ENCODE peak calls at places on chromosomes 3 and 15, in nine cellular contexts. K is ovary, G is stomach, S is testis, M is transverse colon, E is prostate gland, C is heart left ventricle, I is A549, Z is suprapubic skin. Q is an unnamed sample.

GRCh38 chr3:197794115-197794514 is 3.1 kb downstream of the LRCH3 start:
- DNase-seq in S (no peak), I (no peak), Z (no peak), C (no peak), K (no peak), E (no peak), M (no peak), G (no peak), Q (no peak)

GRCh38 chr3:141064255-141064926 is 13.2 kb downstream of the SPSB4 start:
- DNase-seq in I (no peak), S (no peak), E (no peak), C (no peak), G (no peak), K (no peak), Z (peak), M (no peak), Q (no peak)

GRCh38 chr3:155079795-155080546 is at the start of gene MME:
- DNase-seq in M (peak), I (no peak), Z (no peak), S (peak), G (peak), C (peak), K (no peak), E (peak), Q (peak)

GRCh38 chr3:101676765-101677435 is at the start of gene ZBTB11:
- DNase-seq in M (peak), K (peak), C (peak), S (peak), E (peak), Z (peak), I (peak), G (peak), Q (peak)

GRCh38 chr3:148309390-148310035 is 388.2 kb upstream of the AGTR1 start:
- DNase-seq in K (peak), E (no peak), I (peak), M (peak), G (no peak), C (no peak), S (peak), Z (no peak), Q (no peak)

GRCh38 chr15:73560501-73561117 is 72.6 kb downstream of the NPTN start:
- DNase-seq in S (no peak), G (no peak), M (no peak), Z (no peak), C (no peak), K (no peak), E (peak), I (peak), Q (no peak)

GRCh38 chr3:85387913-85388510 is 429.2 kb downstream of the CADM2 start:
- DNase-seq in Z (no peak), E (no peak), S (no peak), G (no peak), M (no peak), C (no peak), I (no peak), K (no peak), Q (no peak)

GRCh38 chr15:99993681-99994131 is 260.5 kb upstream of the LYSMD4 start:
- DNase-seq in I (no peak), S (no peak), K (no peak), E (no peak), G (peak), M (no peak), C (no peak), Z (peak), Q (no peak)

GRCh38 chr3:136141296-136141785 is 54.8 kb downstream of the MSL2 start:
- DNase-seq in C (no peak), Z (no peak), M (no peak), G (no peak), I (no peak), K (no peak), E (no peak), S (no peak), Q (no peak)

GRCh38 chr3:14550651-14551611 is 10.8 kb upstream of the GRIP2 start:
- DNase-seq in E (no peak), S (no peak), M (no peak), C (peak), G (no peak), K (no peak), I (no peak), Z (no peak), Q (no peak)

GRCh38 chr15:73994912-73995622 is 551 bp downstream of the PML start:
- DNase-seq in M (peak), I (no peak), Z (peak), C (peak), K (no peak), E (peak), S (no peak), G (no peak), Q (no peak)

GRCh38 chr15:65655026-65655425 is 33.3 kb downstream of the SLC24A1 start:
- DNase-seq in M (no peak), E (no peak), C (no peak), K (no peak), S (no peak), G (no peak), Z (no peak), I (no peak), Q (no peak)

GRCh38 chr15:70466895-70467529 is 296.3 kb downstream of the UACA start:
- DNase-seq in M (peak), S (peak), E (peak), Z (no peak), G (peak), I (peak), K (peak), C (peak), Q (peak)

GRCh38 chr15:69758810-69759410 is 306.3 kb downstream of the RPLP1 start:
- DNase-seq in K (no peak), G (peak), E (peak), S (peak), C (peak), Z (no peak), I (no peak), M (peak), Q (no peak)

GRCh38 chr3:191094057-191094456 is 105.0 kb upstream of the OSTN start:
- DNase-seq in C (no peak), G (no peak), I (peak), Z (no peak), K (no peak), M (no peak), S (no peak), E (no peak), Q (no peak)

GRCh38 chr3:169664034-169664820 is 715 bp upstream of the MECOM start:
- DNase-seq in S (no peak), K (no peak), C (no peak), M (peak), E (no peak), I (no peak), G (peak), Z (no peak), Q (no peak)

GRCh38 chr3:7397097-7397496 is 536.2 kb downstream of the GRM7 start:
- DNase-seq in Z (no peak), I (no peak), M (no peak), K (no peak), E (no peak), S (no peak), G (no peak), C (no peak), Q (no peak)

GRCh38 chr3:154229217-154229590 is 95.1 kb downstream of the DHX36 start:
- DNase-seq in S (no peak), Z (no peak), G (no peak), I (no peak), M (no peak), E (peak), K (no peak), C (no peak), Q (no peak)

GRCh38 chr3:144643778-144644191 is 672.2 kb downstream of the DIPK2A start:
- DNase-seq in Z (no peak), S (no peak), C (no peak), M (no peak), E (no peak), G (no peak), K (no peak), I (no peak), Q (no peak)

GRCh38 chr15:59656935-59657634 is at the start of gene GTF2A2:
- DNase-seq in I (peak), K (peak), Z (peak), C (peak), S (peak), G (peak), M (peak), E (peak), Q (peak)
- TF ChIP-seq POLR2A in I (peak), K (peak), Z (no peak), C (no peak), S (peak), G (no peak), M (peak), E (peak), Q (peak)

GRCh38 chr3:188153949-188154757 is at the start of gene LPP:
- DNase-seq in S (peak), C (peak), Z (peak), M (peak), K (peak), E (peak), G (peak), I (peak), Q (peak)
- TF ChIP-seq POLR2A in S (no peak), C (no peak), Z (no peak), M (peak), K (no peak), E (peak), G (no peak), I (no peak), Q (no peak)

DNA sequence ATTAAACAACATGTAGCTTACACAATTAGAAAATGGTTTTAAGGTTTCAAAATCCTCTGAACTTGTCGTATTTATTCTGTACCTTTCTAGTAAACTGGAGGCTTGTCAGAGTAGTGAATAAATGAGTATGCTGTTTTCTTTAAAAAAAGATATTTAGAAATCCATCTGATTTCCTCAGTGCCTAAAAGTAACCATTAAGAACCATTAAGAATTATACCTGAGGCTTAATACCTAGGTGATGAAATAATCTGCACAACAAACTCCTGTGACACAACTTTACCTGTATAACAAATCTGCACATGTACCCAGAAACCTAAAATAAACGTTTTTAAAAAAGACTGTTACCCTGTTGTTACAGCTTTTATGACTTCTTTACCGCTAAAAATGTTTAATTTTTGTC is 143.0 kb upstream of the SOX2 start:
- DNase-seq in G (no peak), M (no peak), I (no peak), K (no peak), C (no peak), S (no peak), E (no peak), Z (no peak), Q (no peak)
- TF ChIP-seq POLR2A in G (no peak), M (no peak), I (no peak), K (no peak), C (no peak), S (no peak), E (no peak), Z (no peak), Q (no peak)

GRCh38 chr3:39144748-39145380 is 8.5 kb downstream of the CSRNP1 start:
- DNase-seq in I (no peak), M (peak), Z (no peak), G (no peak), S (no peak), C (no peak), K (no peak), E (no peak), Q (no peak)

GRCh38 chr3:39142067-39142466 is 11.3 kb downstream of the CSRNP1 start:
- DNase-seq in E (peak), S (no peak), K (no peak), Z (no peak), G (peak), M (peak), I (no peak), C (no peak), Q (no peak)

GRCh38 chr3:39144095-39144747 is 9.2 kb downstream of the CSRNP1 start:
- DNase-seq in M (no peak), K (no peak), Z (no peak), I (no peak), S (no peak), E (no peak), G (no peak), C (no peak), Q (no peak)

GRCh38 chr3:39141211-39141995 is 12.0 kb downstream of the CSRNP1 start:
- DNase-seq in C (peak), M (peak), G (peak), E (peak), S (no peak), I (no peak), Z (peak), K (peak), Q (no peak)

GRCh38 chr3:39143051-39143885 is 10.1 kb downstream of the CSRNP1 start:
- DNase-seq in C (no peak), S (no peak), G (no peak), I (no peak), E (no peak), M (no peak), Z (no peak), K (no peak), Q (no peak)
- TF ChIP-seq POLR2A in C (no peak), S (no peak), G (no peak), I (no peak), E (no peak), M (no peak), Z (no peak), K (no peak), Q (no peak)

GRCh38 chr15:56365075-56365711 is at the start of gene TEX9:
- DNase-seq in G (peak), E (peak), M (peak), Z (peak), S (peak), K (peak), C (peak), I (peak), Q (peak)
- TF ChIP-seq POLR2A in G (no peak), E (peak), M (peak), Z (no peak), S (no peak), K (no peak), C (no peak), I (peak), Q (peak)

Q was measured in H54.